ENCODE peak calls at places on chromosomes 4 and X, in ten cellular contexts. N is NT2/D1; W is mammary epithelial cell; U is tibial nerve; Q is fibroblast of lung; F is cardiac muscle cell; G is naive thymus-derived CD4-positive, alpha-beta T cell; D is SK-N-SH; X is aorta; S is uterus. I is an unnamed sample.

GRCh38 chr4:1164040-1164439 is 8.3 kb downstream of the SPON2 start:
- DNase-seq in N (no peak), W (no peak), U (no peak), Q (no peak), F (no peak), G (no peak), D (no peak), X (no peak), S (no peak), I (no peak)

GRCh38 chr4:83498187-83498586 is 13.3 kb upstream of the ABRAXAS1 start:
- DNase-seq in N (no peak), W (no peak), U (no peak), Q (no peak), F (no peak), G (no peak), D (no peak), X (no peak), S (no peak), I (no peak)

GRCh38 chrX:11564546-11564945 is 101.2 kb downstream of the ARHGAP6 start:
- DNase-seq in N (no peak), W (no peak), U (no peak), Q (no peak), F (no peak), G (no peak), D (no peak), X (no peak), S (no peak), I (no peak)

GRCh38 chrX:10022580-10023245 is 55.6 kb downstream of the CLDN34 start:
- DNase-seq in N (no peak), W (no peak), U (no peak), Q (peak; percentile 87), F (peak; percentile 88), G (no peak), D (no peak), X (no peak), S (peak; percentile 46), I (no peak)

GRCh38 chrX:333611-334311 is 15.2 kb upstream of the GTPBP6 start:
- DNase-seq in N (no peak), W (no peak), U (no peak), Q (no peak), F (no peak), G (no peak), D (no peak), X (peak; percentile 68), S (no peak), I (no peak)

GRCh38 chr4:184950117-184950830 is 68.0 kb upstream of the HELT start:
- DNase-seq in N (no peak), W (no peak), U (no peak), Q (no peak), F (no peak), G (no peak), D (no peak), X (peak; percentile 21), S (no peak), I (no peak)

GRCh38 chr4:154719087-154719486 is 24.7 kb upstream of the LRAT start:
- DNase-seq in N (no peak), W (peak; percentile 90), U (no peak), Q (peak; percentile 39), F (peak; percentile 22), G (no peak), D (no peak), X (no peak), S (no peak), I (no peak)

GRCh38 chr4:9792381-9792780 is 10.9 kb downstream of the DRD5 start:
- DNase-seq in N (no peak), W (peak; percentile 16), U (no peak), Q (no peak), F (no peak), G (no peak), D (no peak), X (no peak), S (no peak), I (no peak)

GRCh38 chrX:53266175-53266574 is 15.2 kb downstream of the IQSEC2 start:
- DNase-seq in N (no peak), W (no peak), U (no peak), Q (no peak), F (no peak), G (no peak), D (no peak), X (no peak), S (no peak), I (no peak)
- H3K4me1 ChIP-seq in N (peaks cover 3% of the 10 kb centered on the region), W (peaks cover 59% of the 10 kb centered on the region), U (no peaks in the 10 kb centered on the region), Q (peaks cover 22% of the 10 kb centered on the region), F (no peaks in the 10 kb centered on the region), G (peaks cover 3% of the 10 kb centered on the region), D (peaks cover 8% of the 10 kb centered on the region), X (no peaks in the 10 kb centered on the region), S (no peaks in the 10 kb centered on the region), I (no peaks in the 10 kb centered on the region)

DNA sequence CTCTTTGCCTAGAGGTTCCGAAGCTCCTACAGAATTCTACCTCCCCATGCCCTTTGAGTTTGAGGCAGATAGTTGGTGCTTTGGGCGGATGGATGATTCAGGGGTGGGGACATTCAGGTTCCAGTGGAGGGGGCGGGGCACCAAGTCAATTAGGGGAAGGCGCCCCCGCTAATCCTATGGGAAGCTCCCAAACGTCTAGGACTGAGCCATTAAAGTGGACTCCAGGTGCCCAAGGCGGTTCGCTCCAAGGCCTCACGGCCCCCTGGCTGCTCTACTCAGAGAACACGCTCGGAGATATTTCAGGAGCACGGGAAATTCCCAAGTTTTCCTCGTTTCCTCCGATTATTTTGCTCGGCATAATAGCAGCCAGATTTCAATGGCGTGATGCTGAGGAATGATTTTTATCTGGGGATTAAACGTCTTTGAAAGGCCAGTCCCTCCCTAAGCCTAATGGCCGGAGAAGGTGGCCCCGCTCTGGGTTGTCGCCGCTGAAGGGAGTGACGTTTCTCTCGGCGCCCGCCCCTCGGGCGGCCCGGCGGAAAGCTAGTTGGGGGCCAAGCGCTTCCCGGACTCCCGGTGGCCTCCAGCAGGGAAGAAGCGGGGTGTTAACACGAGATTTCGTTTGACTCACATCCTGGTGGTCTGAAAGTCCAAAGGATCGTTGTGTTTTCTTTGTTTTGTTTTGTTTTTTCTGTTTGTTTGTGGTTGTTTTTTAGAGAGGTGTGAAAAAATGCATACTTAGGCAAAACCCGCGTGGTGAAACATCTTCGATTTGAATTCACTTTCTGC is 1.5 kb downstream of the MSX1 start:
- DNase-seq in N (no peak), W (no peak), U (no peak), Q (no peak), F (peak; percentile 29), G (no peak), D (peak; percentile 62), X (no peak), S (peak; percentile 49), I (peak; percentile 37)
- H3K4me3 ChIP-seq in N (peak overlapping the region; percentile 49), W (peak overlapping the region; percentile 24), U (peak overlapping the region; percentile 54), Q (peak overlapping the region; percentile 85), F (peak overlapping the region; percentile 85), G (peak overlapping the region; percentile 52), D (peak overlapping the region; percentile 63), X (peak overlapping the region; percentile 91), S (peak overlapping the region; percentile 83), I (peak overlapping the region; percentile 60)

GRCh38 chr4:6290769-6291547 is 21.3 kb downstream of the WFS1 start:
- DNase-seq in N (no peak), W (no peak), U (no peak), Q (no peak), F (no peak), G (no peak), D (no peak), X (no peak), S (no peak), I (no peak)
- H3K36me3 ChIP-seq in N (peaks cover 79% of the 10 kb centered on the region), W (no peaks in the 10 kb centered on the region), U (peaks cover 99% of the 10 kb centered on the region), Q (peaks cover 8% of the 10 kb centered on the region), F (peaks cover 6% of the 10 kb centered on the region), G (no peaks in the 10 kb centered on the region), D (no peaks in the 10 kb centered on the region), X (peaks cover 14% of the 10 kb centered on the region), S (no peaks in the 10 kb centered on the region), I (no peaks in the 10 kb centered on the region)

GRCh38 chr4:39046243-39046642 is 14.0 kb upstream of the TMEM156 start:
- DNase-seq in N (no peak), W (peak; percentile 66), U (no peak), Q (peak; percentile 69), F (peak; percentile 43), G (no peak), D (no peak), X (no peak), S (no peak), I (no peak)
- H3K4me1 ChIP-seq in N (no peaks in the 10 kb centered on the region), W (peaks cover 22% of the 10 kb centered on the region), U (peaks cover 31% of the 10 kb centered on the region), Q (peaks cover 2% of the 10 kb centered on the region), F (no peaks in the 10 kb centered on the region), G (peaks cover 28% of the 10 kb centered on the region), D (peaks cover 23% of the 10 kb centered on the region), X (no peaks in the 10 kb centered on the region), S (no peaks in the 10 kb centered on the region), I (peaks cover 48% of the 10 kb centered on the region)

GRCh38 chr4:39346856-39347519 is 19.2 kb downstream of the RFC1 start:
- DNase-seq in N (no peak), W (no peak), U (no peak), Q (no peak), F (no peak), G (no peak), D (no peak), X (no peak), S (no peak), I (no peak)
- H3K4me3 ChIP-seq in N (no peak overlapping the region), W (no peak overlapping the region), U (no peak overlapping the region), Q (no peak overlapping the region), F (no peak overlapping the region), G (no peak overlapping the region), D (no peak overlapping the region), X (no peak overlapping the region), S (no peak overlapping the region), I (no peak overlapping the region)

GRCh38 chr4:88745175-88745574 is 47.5 kb upstream of the NAP1L5 start:
- DNase-seq in N (no peak), W (no peak), U (no peak), Q (no peak), F (no peak), G (no peak), D (no peak), X (no peak), S (no peak), I (no peak)

GRCh38 chr4:88747351-88747750 is 49.7 kb upstream of the NAP1L5 start:
- DNase-seq in N (no peak), W (no peak), U (no peak), Q (no peak), F (no peak), G (no peak), D (no peak), X (no peak), S (no peak), I (no peak)

GRCh38 chr4:88744609-88745008 is 47.0 kb upstream of the NAP1L5 start:
- DNase-seq in N (no peak), W (no peak), U (no peak), Q (no peak), F (no peak), G (no peak), D (no peak), X (no peak), S (no peak), I (no peak)

GRCh38 chr4:88746186-88746585 is 48.6 kb upstream of the NAP1L5 start:
- DNase-seq in N (no peak), W (no peak), U (no peak), Q (no peak), F (no peak), G (no peak), D (no peak), X (no peak), S (no peak), I (no peak)

GRCh38 chr4:88745581-88746163 is 48.0 kb upstream of the NAP1L5 start:
- DNase-seq in N (no peak), W (no peak), U (no peak), Q (no peak), F (no peak), G (no peak), D (no peak), X (no peak), S (no peak), I (no peak)
- H3K36me3 ChIP-seq in N (peaks cover 27% of the 10 kb centered on the region), W (no peaks in the 10 kb centered on the region), U (peaks cover 45% of the 10 kb centered on the region), Q (peaks cover 3% of the 10 kb centered on the region), F (peaks cover 70% of the 10 kb centered on the region), G (no peaks in the 10 kb centered on the region), D (no peaks in the 10 kb centered on the region), X (peaks cover 8% of the 10 kb centered on the region), S (no peaks in the 10 kb centered on the region), I (peaks cover 16% of the 10 kb centered on the region)

I was measured in HAP-1.